ENCODE peak calls at places on chromosomes 5 and 9, in six cellular contexts. D, V, X, F, B and K are unnamed samples.
A peak's percentile ranks its signal among the peaks of the same experiment; 100 is the strongest.

GRCh38 chr9:107513464-107514092 is 24.0 kb upstream of the KLF4 start:
- DNase-seq in V (no peak), F (no peak), X (no peak), B (no peak), D (no peak), K (no peak)

GRCh38 chr5:61915646-61916045 is 390.4 kb upstream of the KIF2A start:
- DNase-seq in V (no peak), B (no peak), X (no peak), F (no peak), D (no peak), K (no peak)

GRCh38 chr9:23557691-23558090 is 268.3 kb downstream of the ELAVL2 start:
- DNase-seq in V (peak; percentile 68), X (no peak), B (no peak), D (no peak), F (no peak), K (no peak)

GRCh38 chr9:104575451-104575850 is 6.5 kb downstream of the OR13C8 start:
- DNase-seq in X (no peak), B (no peak), V (no peak), F (no peak), D (no peak), K (no peak)

GRCh38 chr5:147821791-147822190 is 9.7 kb downstream of the SPINK1 start:
- DNase-seq in V (no peak), X (no peak), F (no peak), B (no peak), D (no peak), K (no peak)

GRCh38 chr5:15837584-15838289 is 337.8 kb downstream of the FBXL7 start:
- DNase-seq in F (no peak), X (no peak), D (no peak), B (no peak), V (peak; percentile 39), K (no peak)

GRCh38 chr9:438961-439768 is 224.5 kb downstream of the DOCK8 start:
- DNase-seq in F (no peak), B (no peak), D (no peak), V (no peak), X (no peak), K (no peak)

GRCh38 chr9:87431831-87432230 is 65.8 kb upstream of the DAPK1 start:
- DNase-seq in F (no peak), B (no peak), X (no peak), V (peak; percentile 10), D (no peak), K (no peak)

GRCh38 chr5:180313677-180314076 is 21.8 kb upstream of the MAPK9 start:
- DNase-seq in X (no peak), V (no peak), F (no peak), D (no peak), B (no peak), K (no peak)

GRCh38 chr5:128668921-128669320 is 130.9 kb upstream of the FBN2 start:
- DNase-seq in X (no peak), F (no peak), D (no peak), V (no peak), B (no peak), K (no peak)

GRCh38 chr5:128665747-128666355 is 127.8 kb upstream of the FBN2 start:
- DNase-seq in F (no peak), D (no peak), B (no peak), V (no peak), X (no peak), K (no peak)

GRCh38 chr5:128669803-128670202 is 131.8 kb upstream of the FBN2 start:
- DNase-seq in F (no peak), V (peak; percentile 30), X (no peak), D (no peak), B (no peak), K (no peak)

GRCh38 chr5:128667751-128668150 is 129.7 kb upstream of the FBN2 start:
- DNase-seq in D (no peak), F (no peak), B (no peak), V (no peak), X (no peak), K (no peak)

DNA sequence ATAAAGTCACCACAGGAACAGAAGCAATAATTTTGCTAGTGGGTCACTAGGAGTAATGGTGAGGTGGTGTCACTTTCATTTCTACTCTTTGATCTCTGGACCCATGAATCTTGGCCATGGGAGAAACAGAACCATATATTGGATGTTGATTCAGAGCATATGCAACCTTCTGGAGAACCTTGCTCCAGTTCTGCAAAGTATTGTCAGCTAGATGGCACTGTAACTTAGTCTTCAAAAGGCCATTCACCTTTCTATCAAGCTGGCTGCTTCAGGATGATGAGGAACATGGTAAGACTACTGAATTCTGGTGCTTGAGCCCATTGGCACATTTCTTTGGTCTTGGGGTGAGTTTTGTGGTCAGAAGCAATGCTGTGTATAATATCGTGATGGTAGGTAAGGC is 129.1 kb upstream of the FBN2 start:
- DNase-seq in B (no peak), D (peak; percentile 18), X (no peak), F (no peak), V (no peak), K (no peak)
- TF ChIP-seq CTCF in B (peak; percentile 27), D (peak; percentile 39), X (no peak), F (no peak), V (no peak), K (peak; percentile 50)

GRCh38 chr9:95085861-95086563 is 231.5 kb downstream of the FANCC start:
- DNase-seq in D (no peak), V (no peak), F (no peak), B (no peak), X (peak; percentile 86), K (no peak)
- H3K4me3 ChIP-seq in D (no peak overlapping the region), V (no peak overlapping the region), F (no peak overlapping the region), B (no peak overlapping the region), X (no peak overlapping the region), K (no peak overlapping the region)

GRCh38 chr9:134641173-134641985 is at the start of gene COL5A1:
- DNase-seq in F (no peak), D (peak; percentile 95), V (peak; percentile 92), X (peak; percentile 92), B (no peak), K (peak; percentile 8)

GRCh38 chr9:134640491-134641172 is 971 bp upstream of the COL5A1 start:
- DNase-seq in D (no peak), F (no peak), B (no peak), X (no peak), V (no peak), K (no peak)

GRCh38 chr9:134641989-134642384 is 384 bp downstream of the COL5A1 start:
- DNase-seq in F (no peak), V (no peak), D (peak; percentile 40), X (no peak), B (no peak), K (no peak)

GRCh38 chr9:134643306-134643705 is 1.7 kb downstream of the COL5A1 start:
- DNase-seq in X (no peak), D (no peak), V (peak; percentile 48), B (no peak), F (no peak), K (no peak)

DNA sequence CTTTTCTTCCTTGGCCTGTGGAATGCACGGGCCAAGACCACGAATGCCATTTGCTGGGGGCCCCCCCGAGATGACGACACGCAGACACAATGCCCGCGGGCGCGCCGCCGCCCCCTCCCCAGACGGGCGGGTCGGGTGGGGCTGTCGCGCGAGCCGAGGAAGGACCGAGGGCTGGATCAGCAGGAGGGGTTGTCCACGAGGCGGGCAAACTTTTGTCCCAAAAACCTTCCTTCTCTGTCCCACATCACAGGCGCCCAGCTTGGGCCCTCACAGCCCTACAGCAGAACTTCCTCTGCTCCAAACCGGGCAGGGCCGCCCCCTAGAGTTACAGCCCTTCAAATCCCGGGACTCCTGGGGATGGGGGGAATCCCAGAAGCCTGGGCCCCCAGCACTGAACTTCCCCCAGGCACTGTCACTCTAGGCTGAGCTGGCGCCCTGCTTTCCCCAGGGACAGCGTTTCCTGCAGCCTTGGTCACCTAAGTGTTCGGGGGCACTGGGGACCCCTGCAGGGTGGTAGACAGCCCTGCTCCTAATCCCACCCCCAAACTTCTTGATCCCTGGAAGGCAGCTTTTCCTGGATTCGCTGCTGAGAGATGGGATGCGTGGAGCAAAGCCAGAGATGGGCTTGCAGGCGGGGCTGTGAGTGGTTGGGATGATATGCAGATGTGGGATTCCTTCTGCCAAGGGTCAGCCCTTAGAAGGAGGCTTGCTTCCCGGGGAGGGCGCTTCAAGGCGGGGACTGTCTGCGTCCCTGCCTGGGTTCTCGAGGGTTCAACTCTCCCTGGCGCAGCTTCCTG is 980 bp downstream of the COL5A1 start:
- DNase-seq in B (no peak), D (peak; percentile 68), V (peak; percentile 85), F (peak; percentile 81), X (peak; percentile 23), K (no peak)
- TF ChIP-seq CTCF in B (no peak), D (peak; percentile 30), V (peak; percentile 54), F (peak; percentile 45), X (no peak), K (no peak)

GRCh38 chr9:96494215-96494800 is 44.3 kb downstream of the HABP4 start:
- DNase-seq in F (no peak), B (no peak), V (peak; percentile 28), D (no peak), X (no peak), K (no peak)
- H3K4me3 ChIP-seq in F (no peak overlapping the region), B (no peak overlapping the region), V (no peak overlapping the region), D (no peak overlapping the region), X (no peak overlapping the region), K (no peak overlapping the region)

GRCh38 chr5:174053891-174054290 is 8.4 kb downstream of the NSG2 start:
- DNase-seq in F (no peak), V (no peak), X (no peak), D (no peak), B (no peak), K (no peak)

GRCh38 chr5:174052636-174053035 is 7.1 kb downstream of the NSG2 start:
- DNase-seq in X (no peak), D (no peak), V (no peak), B (no peak), F (no peak), K (no peak)

GRCh38 chr5:174059247-174059646 is 13.7 kb downstream of the NSG2 start:
- DNase-seq in F (no peak), V (no peak), X (no peak), B (no peak), D (no peak), K (no peak)

GRCh38 chr5:174058433-174059122 is 13.1 kb downstream of the NSG2 start:
- DNase-seq in X (no peak), B (no peak), D (no peak), V (no peak), F (no peak), K (no peak)

GRCh38 chr5:174056064-174056842 is 10.7 kb downstream of the NSG2 start:
- DNase-seq in X (no peak), V (no peak), D (no peak), B (no peak), F (no peak), K (peak; percentile 56)
- TF ChIP-seq CTCF in X (no peak), V (no peak), D (no peak), B (no peak), F (peak; percentile 9), K (peak; percentile 10)